ENCODE peak calls at places on chromosomes 3 and 15, in five cellular contexts. N is chondrocyte, L is A549, X is GM12891, J is heart right ventricle. O is an unnamed sample.

GRCh38 chr3:64650710-64651109 is 37.1 kb downstream of the ADAMTS9 start:
- DNase-seq in J (no peak), L (no peak), X (no peak), N (no peak), O (no peak)

GRCh38 chr3:125051715-125052581 is 3.8 kb downstream of the HEG1 start:
- DNase-seq in X (peak), N (no peak), J (peak), L (no peak), O (peak)

GRCh38 chr3:47406762-47407149 is 25.9 kb downstream of the PTPN23 start:
- DNase-seq in L (no peak), N (no peak), X (no peak), J (no peak), O (no peak)

GRCh38 chr3:191065183-191065805 is 133.7 kb upstream of the OSTN start:
- DNase-seq in J (no peak), L (no peak), X (no peak), N (no peak), O (no peak)

GRCh38 chr15:48641416-48641815 is 4.1 kb downstream of the FBN1 start:
- DNase-seq in X (peak), J (no peak), N (no peak), L (peak), O (no peak)

GRCh38 chr3:167406876-167407492 is 26.9 kb upstream of the ZBBX start:
- DNase-seq in N (no peak), L (peak), X (no peak), J (no peak), O (no peak)

GRCh38 chr3:59006791-59007517 is 42.9 kb downstream of the CFAP20DC start:
- DNase-seq in L (no peak), X (no peak), J (peak), N (no peak), O (no peak)

GRCh38 chr15:90818251-90819210 is 49.9 kb upstream of the FURIN start:
- DNase-seq in L (no peak), J (no peak), N (no peak), X (peak), O (peak)

GRCh38 chr3:3015472-3016089 is 94.6 kb downstream of the IL5RA start:
- DNase-seq in N (no peak), L (peak), J (no peak), X (peak), O (no peak)

GRCh38 chr3:10772230-10773161 is 43.5 kb upstream of the SLC6A11 start:
- DNase-seq in X (no peak), N (no peak), J (no peak), L (peak), O (no peak)

GRCh38 chr3:120931593-120931992 is 23.6 kb downstream of the STXBP5L start:
- DNase-seq in N (no peak), J (no peak), X (no peak), L (no peak), O (no peak)

GRCh38 chr3:181726351-181727121 is 14.8 kb downstream of the SOX2 start:
- DNase-seq in X (no peak), N (no peak), L (peak), J (no peak), O (no peak)

GRCh38 chr15:60155661-60156060 is 151.6 kb downstream of the FOXB1 start:
- DNase-seq in L (no peak), N (no peak), X (no peak), J (no peak), O (no peak)

GRCh38 chr15:36832792-36833191 is 253.4 kb downstream of the CDIN1 start:
- DNase-seq in L (no peak), X (no peak), J (no peak), N (no peak), O (no peak)

GRCh38 chr3:108757404-108757982 is at the start of gene RETNLB:
- DNase-seq in L (no peak), N (no peak), X (no peak), J (no peak), O (no peak)

GRCh38 chr3:16917256-16917935 is 32.6 kb downstream of the PLCL2 start:
- DNase-seq in N (no peak), J (no peak), X (no peak), L (no peak), O (no peak)

GRCh38 chr3:24119321-24119751 is 174.2 kb downstream of the NR1D2 start:
- DNase-seq in X (no peak), L (peak), N (no peak), J (no peak), O (no peak)

GRCh38 chr15:91890614-91891013 is 37.1 kb downstream of the SLCO3A1 start:
- DNase-seq in X (no peak), J (no peak), N (no peak), L (peak), O (no peak)

GRCh38 chr15:53384417-53384816 is 375.0 kb downstream of the WDR72 start:
- DNase-seq in N (no peak), X (no peak), L (peak), J (no peak), O (no peak)

GRCh38 chr3:196951371-196951770 is 9.0 kb upstream of the NCBP2 start:
- DNase-seq in N (no peak), J (no peak), L (no peak), X (no peak), O (no peak)

GRCh38 chr3:49416867-49417266 is 4.6 kb downstream of the TCTA start:
- DNase-seq in L (no peak), N (no peak), X (no peak), J (no peak), O (no peak)

GRCh38 chr15:65083262-65083701 is 6.7 kb downstream of the KBTBD13 start:
- DNase-seq in N (no peak), X (no peak), L (no peak), J (no peak), O (no peak)

GRCh38 chr15:57323806-57324589 is 52.3 kb upstream of the CGNL1 start:
- DNase-seq in X (peak), L (peak), N (peak), J (no peak), O (no peak)

GRCh38 chr15:60408438-60409105 is 10.8 kb upstream of the ANXA2 start:
- DNase-seq in L (peak), X (no peak), N (no peak), J (no peak), O (no peak)

GRCh38 chr15:61175024-61175423 is 54.1 kb downstream of the RORA start:
- DNase-seq in X (no peak), L (no peak), J (no peak), N (no peak), O (no peak)

GRCh38 chr15:74319596-74320357 is 47.7 kb downstream of the CYP11A1 start:
- DNase-seq in X (no peak), L (no peak), N (no peak), J (peak), O (no peak)

GRCh38 chr3:133887951-133888703 is 7.6 kb downstream of the RAB6B start:
- DNase-seq in X (no peak), J (no peak), L (no peak), N (no peak), O (no peak)

GRCh38 chr3:83457516-83457915 is 1501.3 kb upstream of the CADM2 start:
- DNase-seq in L (no peak), J (no peak), N (no peak), X (no peak), O (no peak)